ENCODE peak calls at places on chromosomes 7 and 10, in ten cellular contexts. O, E, S, J, C, P, Y, X, M and H are unnamed samples.

GRCh38 chr10:43125881-43126731 is 12.1 kb upstream of the CSGALNACT2 start:
- DNase-seq in O (no peak), E (no peak), S (no peak), J (no peak), C (no peak), P (no peak), Y (no peak), X (no peak), M (no peak), H (no peak)

GRCh38 chr10:122310311-122311050 is 39.4 kb downstream of the BTBD16 start:
- DNase-seq in O (peak), E (peak), S (no peak), J (no peak), C (no peak), P (no peak), Y (no peak), X (no peak), M (no peak), H (peak)

GRCh38 chr7:141974831-141975230 is 1.3 kb upstream of the TAS2R38 start:
- DNase-seq in O (peak), E (no peak), S (no peak), J (no peak), C (no peak), P (no peak), Y (peak), X (no peak), M (no peak), H (peak)

GRCh38 chr10:123678376-123678775 is 12.2 kb downstream of the GPR26 start:
- DNase-seq in O (no peak), E (no peak), S (no peak), J (no peak), C (no peak), P (no peak), Y (no peak), X (no peak), M (no peak), H (no peak)

GRCh38 chr10:103367782-103368518 is at the start of gene TAF5:
- DNase-seq in O (peak), E (peak), S (peak), J (peak), C (peak), P (peak), Y (peak), X (peak), M (peak), H (peak)

GRCh38 chr10:88879754-88880286 is at the start of gene STAMBPL1:
- DNase-seq in O (peak), E (peak), S (peak), J (no peak), C (no peak), P (peak), Y (peak), X (peak), M (peak), H (no peak)

GRCh38 chr7:38273286-38273995 is at the start of gene TARP:
- DNase-seq in O (no peak), E (no peak), S (no peak), J (no peak), C (no peak), P (no peak), Y (no peak), X (no peak), M (no peak), H (no peak)

GRCh38 chr10:97490592-97490991 is 7.6 kb downstream of the MMS19 start:
- DNase-seq in O (no peak), E (no peak), S (no peak), J (no peak), C (no peak), P (no peak), Y (no peak), X (no peak), M (no peak), H (no peak)

GRCh38 chr10:106436123-106436740 is 728.3 kb downstream of the SORCS1 start:
- DNase-seq in O (no peak), E (peak), S (no peak), J (no peak), C (no peak), P (no peak), Y (no peak), X (no peak), M (no peak), H (peak)

GRCh38 chr7:86598311-86598710 is 45.4 kb upstream of the GRM3 start:
- DNase-seq in O (peak), E (no peak), S (no peak), J (no peak), C (no peak), P (no peak), Y (peak), X (no peak), M (no peak), H (no peak)